ENCODE peak calls at places on chromosomes 16 and 17, in six cellular contexts. One of them, this sample, is unnamed.

GRCh38 chr16:47037396-47037745 is 63.9 kb upstream of the DNAJA2 start:
- DNase-seq in neuronal stem cell: no peak
- DNase-seq in H9: peak
- DNase-seq in trophoblast cell: no peak
- DNase-seq in mesenchymal stem cell: no peak
- DNase-seq in H1: no peak
- DNase-seq in this sample: no peak

GRCh38 chr16:89195521-89196171 is 4.7 kb downstream of the SLC22A31 start:
- DNase-seq in neuronal stem cell: no peak
- DNase-seq in H9: peak
- DNase-seq in trophoblast cell: no peak
- DNase-seq in mesenchymal stem cell: no peak
- DNase-seq in H1: peak
- DNase-seq in this sample: no peak

GRCh38 chr16:79466111-79466510 is 134.4 kb downstream of the MAF start:
- DNase-seq in neuronal stem cell: no peak
- DNase-seq in H9: no peak
- DNase-seq in trophoblast cell: peak
- DNase-seq in mesenchymal stem cell: no peak
- DNase-seq in H1: no peak
- DNase-seq in this sample: no peak

GRCh38 chr16:3065069-3065741 is at the start of gene IL32:
- DNase-seq in neuronal stem cell: no peak
- DNase-seq in H9: no peak
- DNase-seq in trophoblast cell: no peak
- DNase-seq in mesenchymal stem cell: peak
- DNase-seq in H1: no peak
- DNase-seq in this sample: peak

GRCh38 chr16:15857779-15858560 is 1.1 kb upstream of the MYH11 start:
- DNase-seq in neuronal stem cell: peak
- DNase-seq in H9: peak
- DNase-seq in trophoblast cell: no peak
- DNase-seq in mesenchymal stem cell: peak
- DNase-seq in H1: peak
- DNase-seq in this sample: peak

GRCh38 chr17:2214047-2214717 is 89.4 kb downstream of the SMG6 start:
- DNase-seq in neuronal stem cell: no peak
- DNase-seq in H9: no peak
- DNase-seq in trophoblast cell: peak
- DNase-seq in mesenchymal stem cell: peak
- DNase-seq in H1: no peak
- DNase-seq in this sample: peak

GRCh38 chr17:80449930-80450576 is 26.4 kb downstream of the NPTX1 start:
- DNase-seq in neuronal stem cell: no peak
- DNase-seq in H9: no peak
- DNase-seq in trophoblast cell: no peak
- DNase-seq in mesenchymal stem cell: peak
- DNase-seq in H1: no peak
- DNase-seq in this sample: peak

GRCh38 chr17:64533784-64534183 is 27.0 kb downstream of the CEP95 start:
- DNase-seq in neuronal stem cell: no peak
- DNase-seq in H9: no peak
- DNase-seq in trophoblast cell: no peak
- DNase-seq in mesenchymal stem cell: no peak
- DNase-seq in H1: no peak
- DNase-seq in this sample: no peak

GRCh38 chr17:1294157-1294717 is 14.8 kb downstream of the TRARG1 start:
- DNase-seq in neuronal stem cell: no peak
- DNase-seq in H9: no peak
- DNase-seq in trophoblast cell: no peak
- DNase-seq in mesenchymal stem cell: no peak
- DNase-seq in H1: no peak
- DNase-seq in this sample: no peak

GRCh38 chr17:78717431-78717980 is 64.6 kb downstream of the CYTH1 start:
- DNase-seq in neuronal stem cell: no peak
- DNase-seq in H9: no peak
- DNase-seq in trophoblast cell: no peak
- DNase-seq in mesenchymal stem cell: no peak
- DNase-seq in H1: peak
- DNase-seq in this sample: peak

GRCh38 chr16:87392823-87393679 is 915 bp downstream of the MAP1LC3B start:
- DNase-seq in neuronal stem cell: peak
- DNase-seq in H9: peak
- DNase-seq in trophoblast cell: peak
- DNase-seq in mesenchymal stem cell: peak
- DNase-seq in H1: peak
- DNase-seq in this sample: peak

GRCh38 chr17:44801880-44802279 is 28.2 kb downstream of the GJC1 start:
- DNase-seq in neuronal stem cell: no peak
- DNase-seq in H9: no peak
- DNase-seq in trophoblast cell: no peak
- DNase-seq in mesenchymal stem cell: no peak
- DNase-seq in H1: no peak
- DNase-seq in this sample: no peak

GRCh38 chr17:73211745-73212144 is 18.9 kb downstream of the COG1 start:
- DNase-seq in neuronal stem cell: no peak
- DNase-seq in H9: no peak
- DNase-seq in trophoblast cell: no peak
- DNase-seq in mesenchymal stem cell: no peak
- DNase-seq in H1: no peak
- DNase-seq in this sample: no peak

GRCh38 chr17:82534401-82534812 is 14.9 kb downstream of the FOXK2 start:
- DNase-seq in neuronal stem cell: no peak
- DNase-seq in H9: no peak
- DNase-seq in trophoblast cell: no peak
- DNase-seq in mesenchymal stem cell: no peak
- DNase-seq in H1: no peak
- DNase-seq in this sample: no peak

GRCh38 chr17:66920965-66921364 is 43.5 kb upstream of the CACNG4 start:
- DNase-seq in neuronal stem cell: no peak
- DNase-seq in H9: no peak
- DNase-seq in trophoblast cell: no peak
- DNase-seq in mesenchymal stem cell: no peak
- DNase-seq in H1: no peak
- DNase-seq in this sample: no peak

GRCh38 chr16:72242757-72243156 is 70.8 kb upstream of the PMFBP1 start:
- DNase-seq in neuronal stem cell: no peak
- DNase-seq in H9: no peak
- DNase-seq in trophoblast cell: no peak
- DNase-seq in mesenchymal stem cell: no peak
- DNase-seq in H1: no peak
- DNase-seq in this sample: no peak

GRCh38 chr17:83149761-83150251 is 70.4 kb downstream of the METRNL start:
- DNase-seq in neuronal stem cell: no peak
- DNase-seq in H9: peak
- DNase-seq in trophoblast cell: no peak
- DNase-seq in mesenchymal stem cell: no peak
- DNase-seq in H1: no peak
- DNase-seq in this sample: peak

GRCh38 chr17:65990593-65990992 is 201.3 kb downstream of the CEP112 start:
- DNase-seq in neuronal stem cell: no peak
- DNase-seq in H9: no peak
- DNase-seq in trophoblast cell: no peak
- DNase-seq in mesenchymal stem cell: no peak
- DNase-seq in H1: no peak
- DNase-seq in this sample: no peak

GRCh38 chr17:29060475-29060874 is 17.5 kb downstream of the PIPOX start:
- DNase-seq in neuronal stem cell: no peak
- DNase-seq in H9: no peak
- DNase-seq in trophoblast cell: no peak
- DNase-seq in mesenchymal stem cell: no peak
- DNase-seq in H1: no peak
- DNase-seq in this sample: no peak

GRCh38 chr16:62450291-62450690 is 414.1 kb upstream of the CDH8 start:
- DNase-seq in neuronal stem cell: no peak
- DNase-seq in H9: no peak
- DNase-seq in trophoblast cell: no peak
- DNase-seq in mesenchymal stem cell: no peak
- DNase-seq in H1: no peak
- DNase-seq in this sample: no peak

GRCh38 chr16:85055503-85056210 is 28.1 kb downstream of the KIAA0513 start:
- DNase-seq in neuronal stem cell: no peak
- DNase-seq in H9: no peak
- DNase-seq in trophoblast cell: peak
- DNase-seq in mesenchymal stem cell: peak
- DNase-seq in H1: no peak
- DNase-seq in this sample: peak

GRCh38 chr16:84471966-84472365 is 32.5 kb downstream of the MEAK7 start:
- DNase-seq in neuronal stem cell: no peak
- DNase-seq in H9: peak
- DNase-seq in trophoblast cell: no peak
- DNase-seq in mesenchymal stem cell: no peak
- DNase-seq in H1: no peak
- DNase-seq in this sample: no peak

GRCh38 chr17:46770818-46771600 is 47.5 kb downstream of the WNT3 start:
- DNase-seq in neuronal stem cell: peak
- DNase-seq in H9: peak
- DNase-seq in trophoblast cell: peak
- DNase-seq in mesenchymal stem cell: peak
- DNase-seq in H1: peak
- DNase-seq in this sample: peak

GRCh38 chr16:83953796-83954576 is 946 bp downstream of the OSGIN1 start:
- DNase-seq in neuronal stem cell: no peak
- DNase-seq in H9: no peak
- DNase-seq in trophoblast cell: peak
- DNase-seq in mesenchymal stem cell: peak
- DNase-seq in H1: no peak
- DNase-seq in this sample: peak

GRCh38 chr16:733382-734207 is 6.7 kb downstream of the HAGHL start:
- DNase-seq in neuronal stem cell: no peak
- DNase-seq in H9: no peak
- DNase-seq in trophoblast cell: no peak
- DNase-seq in mesenchymal stem cell: no peak
- DNase-seq in H1: peak
- DNase-seq in this sample: no peak

GRCh38 chr17:67491009-67491677 is 114.1 kb downstream of the PITPNC1 start:
- DNase-seq in neuronal stem cell: no peak
- DNase-seq in H9: peak
- DNase-seq in trophoblast cell: peak
- DNase-seq in mesenchymal stem cell: peak
- DNase-seq in H1: peak
- DNase-seq in this sample: peak

GRCh38 chr16:30473231-30474061 is 904 bp downstream of the ITGAL start:
- DNase-seq in neuronal stem cell: no peak
- DNase-seq in H9: no peak
- DNase-seq in trophoblast cell: no peak
- DNase-seq in mesenchymal stem cell: no peak
- DNase-seq in H1: no peak
- DNase-seq in this sample: no peak

GRCh38 chr17:44543905-44544523 is 13.3 kb upstream of the FZD2 start:
- DNase-seq in neuronal stem cell: no peak
- DNase-seq in H9: no peak
- DNase-seq in trophoblast cell: no peak
- DNase-seq in mesenchymal stem cell: no peak
- DNase-seq in H1: no peak
- DNase-seq in this sample: no peak

GRCh38 chr17:40480501-40481003 is 20.9 kb downstream of the TNS4 start:
- DNase-seq in neuronal stem cell: no peak
- DNase-seq in H9: peak
- DNase-seq in trophoblast cell: no peak
- DNase-seq in mesenchymal stem cell: no peak
- DNase-seq in H1: no peak
- DNase-seq in this sample: no peak

GRCh38 chr17:57370583-57370982 is 114.3 kb downstream of the MSI2 start:
- DNase-seq in neuronal stem cell: no peak
- DNase-seq in H9: no peak
- DNase-seq in trophoblast cell: no peak
- DNase-seq in mesenchymal stem cell: no peak
- DNase-seq in H1: no peak
- DNase-seq in this sample: no peak

GRCh38 chr17:57372156-57372555 is 115.8 kb downstream of the MSI2 start:
- DNase-seq in neuronal stem cell: no peak
- DNase-seq in H9: no peak
- DNase-seq in trophoblast cell: no peak
- DNase-seq in mesenchymal stem cell: peak
- DNase-seq in H1: no peak
- DNase-seq in this sample: peak

GRCh38 chr17:57375040-57375769 is 118.9 kb downstream of the MSI2 start:
- DNase-seq in neuronal stem cell: no peak
- DNase-seq in H9: no peak
- DNase-seq in trophoblast cell: no peak
- DNase-seq in mesenchymal stem cell: no peak
- DNase-seq in H1: no peak
- DNase-seq in this sample: no peak

GRCh38 chr17:57373756-57374155 is 117.4 kb downstream of the MSI2 start:
- DNase-seq in neuronal stem cell: no peak
- DNase-seq in H9: no peak
- DNase-seq in trophoblast cell: no peak
- DNase-seq in mesenchymal stem cell: no peak
- DNase-seq in H1: no peak
- DNase-seq in this sample: no peak

GRCh38 chr17:57373071-57373470 is 116.7 kb downstream of the MSI2 start:
- DNase-seq in neuronal stem cell: no peak
- DNase-seq in H9: no peak
- DNase-seq in trophoblast cell: no peak
- DNase-seq in mesenchymal stem cell: no peak
- DNase-seq in H1: no peak
- DNase-seq in this sample: no peak
- H3K27ac ChIP-seq in neuronal stem cell: no peak
- H3K27ac ChIP-seq in H9: no peak
- H3K27ac ChIP-seq in trophoblast cell: no peak
- H3K27ac ChIP-seq in mesenchymal stem cell: no peak
- H3K27ac ChIP-seq in H1: no peak
- H3K27ac ChIP-seq in this sample: no peak

GRCh38 chr16:69064164-69064563 is 41.3 kb upstream of the HAS3 start:
- DNase-seq in neuronal stem cell: no peak
- DNase-seq in H9: no peak
- DNase-seq in trophoblast cell: peak
- DNase-seq in mesenchymal stem cell: no peak
- DNase-seq in H1: no peak
- DNase-seq in this sample: peak
- H4K91ac ChIP-seq in neuronal stem cell: no peak
- H4K91ac ChIP-seq in H9: no peak
- H4K91ac ChIP-seq in trophoblast cell: no peak
- H4K91ac ChIP-seq in mesenchymal stem cell: no peak
- H4K91ac ChIP-seq in H1: no peak
- H4K91ac ChIP-seq in this sample: no peak

GRCh38 chr16:50088302-50088701 is 22.5 kb downstream of the HEATR3 start:
- DNase-seq in neuronal stem cell: no peak
- DNase-seq in H9: no peak
- DNase-seq in trophoblast cell: no peak
- DNase-seq in mesenchymal stem cell: no peak
- DNase-seq in H1: no peak
- DNase-seq in this sample: no peak

GRCh38 chr16:50096791-50097190 is 31.0 kb downstream of the HEATR3 start:
- DNase-seq in neuronal stem cell: no peak
- DNase-seq in H9: no peak
- DNase-seq in trophoblast cell: no peak
- DNase-seq in mesenchymal stem cell: no peak
- DNase-seq in H1: no peak
- DNase-seq in this sample: peak

GRCh38 chr16:50093607-50094570 is 28.1 kb downstream of the HEATR3 start:
- DNase-seq in neuronal stem cell: no peak
- DNase-seq in H9: no peak
- DNase-seq in trophoblast cell: peak
- DNase-seq in mesenchymal stem cell: no peak
- DNase-seq in H1: no peak
- DNase-seq in this sample: no peak
- H3K27ac ChIP-seq in neuronal stem cell: no peak
- H3K27ac ChIP-seq in H9: no peak
- H3K27ac ChIP-seq in trophoblast cell: no peak
- H3K27ac ChIP-seq in mesenchymal stem cell: no peak
- H3K27ac ChIP-seq in H1: no peak
- H3K27ac ChIP-seq in this sample: no peak

GRCh38 chr17:28043296-28043695 is 819 bp downstream of the NLK start:
- DNase-seq in neuronal stem cell: no peak
- DNase-seq in H9: no peak
- DNase-seq in trophoblast cell: no peak
- DNase-seq in mesenchymal stem cell: no peak
- DNase-seq in H1: no peak
- DNase-seq in this sample: no peak
- H4K91ac ChIP-seq in neuronal stem cell: no peak
- H4K91ac ChIP-seq in H9: no peak
- H4K91ac ChIP-seq in trophoblast cell: no peak
- H4K91ac ChIP-seq in mesenchymal stem cell: no peak
- H4K91ac ChIP-seq in H1: no peak
- H4K91ac ChIP-seq in this sample: no peak